ENCODE peak calls at places on chromosomes 12 and 14, in six cellular contexts. D is astrocyte; M is RWPE1; U is CD8-positive, alpha-beta T cell; W is adrenal gland; B is heart left ventricle. C is an unnamed sample.

GRCh38 chr14:103483600-103483999 is 39.0 kb downstream of the CKB start:
- DNase-seq in M (peak), D (peak), B (no peak), W (peak), U (no peak), C (no peak)

GRCh38 chr14:89394920-89395319 is 22.1 kb downstream of the FOXN3 start:
- DNase-seq in M (no peak), W (no peak), B (no peak), U (no peak), D (no peak), C (no peak)

GRCh38 chr14:106210650-106211049 is 684.3 kb downstream of the TMEM121 start:
- DNase-seq in D (no peak), U (peak), M (no peak), B (no peak), W (no peak), C (no peak)

GRCh38 chr12:26701604-26702215 is 131.3 kb downstream of the ITPR2 start:
- DNase-seq in W (no peak), M (peak), U (no peak), D (peak), B (no peak), C (no peak)

GRCh38 chr12:61757831-61758505 is 502.2 kb upstream of the USP15 start:
- DNase-seq in D (no peak), B (no peak), W (no peak), M (peak), U (no peak), C (no peak)

GRCh38 chr12:124517260-124518050 is 50.0 kb downstream of the NCOR2 start:
- DNase-seq in D (no peak), U (no peak), M (peak), B (peak), W (peak), C (peak)

GRCh38 chr14:22699801-22700564 is 55.8 kb upstream of the OR6J1 start:
- DNase-seq in W (no peak), B (no peak), M (no peak), D (peak), U (no peak), C (no peak)

GRCh38 chr12:104827587-104827986 is 130.5 kb downstream of the SLC41A2 start:
- DNase-seq in D (no peak), M (no peak), W (no peak), B (no peak), U (no peak), C (no peak)

GRCh38 chr12:102043928-102044327 is 17.9 kb downstream of the WASHC3 start:
- DNase-seq in W (no peak), B (no peak), M (no peak), U (no peak), D (no peak), C (no peak)

GRCh38 chr14:90922141-90922540 is 105.9 kb upstream of the TTC7B start:
- DNase-seq in M (no peak), D (no peak), B (no peak), W (no peak), U (no peak), C (no peak)

GRCh38 chr12:14948672-14949071 is 10.3 kb upstream of the ERP27 start:
- DNase-seq in U (peak), D (peak), W (peak), M (no peak), B (no peak), C (no peak)

GRCh38 chr12:13428538-13429265 is 232.2 kb downstream of the EMP1 start:
- DNase-seq in B (no peak), U (no peak), D (peak), M (no peak), W (no peak), C (no peak)

GRCh38 chr12:31818623-31819268 is 89.9 kb upstream of the AMN1 start:
- DNase-seq in M (no peak), B (no peak), W (no peak), D (no peak), U (no peak), C (no peak)

GRCh38 chr12:49323524-49324097 is 556 bp downstream of the TROAP start:
- DNase-seq in M (no peak), D (no peak), W (no peak), U (no peak), B (no peak), C (no peak)

GRCh38 chr14:69848903-69849391 is 30.3 kb upstream of the SMOC1 start:
- DNase-seq in B (no peak), W (peak), U (no peak), M (no peak), D (no peak), C (no peak)

GRCh38 chr12:49750027-49750977 is 8.9 kb downstream of the TMBIM6 start:
- DNase-seq in M (peak), U (peak), W (peak), B (no peak), D (peak), C (no peak)

GRCh38 chr14:42872775-42873174 is 1266.1 kb downstream of the LRFN5 start:
- DNase-seq in M (no peak), B (no peak), W (no peak), U (no peak), D (no peak), C (no peak)

GRCh38 chr12:46209914-46210834 is 58.7 kb downstream of the SLC38A1 start:
- DNase-seq in M (peak), W (no peak), U (peak), B (peak), D (peak), C (no peak)

GRCh38 chr14:56805992-56806737 is 4.1 kb downstream of the OTX2 start:
- DNase-seq in U (no peak), M (no peak), B (no peak), D (no peak), W (no peak), C (no peak)

GRCh38 chr12:27619308-27619707 is 76.9 kb upstream of the REP15 start:
- DNase-seq in U (no peak), W (no peak), D (peak), M (peak), B (no peak), C (no peak)

GRCh38 chr12:96442906-96443305 is 42.7 kb upstream of the CDK17 start:
- DNase-seq in U (no peak), M (no peak), D (no peak), B (no peak), W (no peak), C (no peak)

GRCh38 chr12:112418596-112419268 is at the start of gene PTPN11:
- DNase-seq in W (peak), U (peak), D (peak), M (peak), B (peak), C (peak)

GRCh38 chr12:70796989-70797388 is 123.5 kb downstream of the PTPRR start:
- DNase-seq in W (no peak), B (no peak), U (no peak), D (no peak), M (no peak), C (no peak)

GRCh38 chr14:65312859-65313258 is 99.7 kb upstream of the FUT8 start:
- DNase-seq in U (no peak), W (no peak), M (no peak), B (no peak), D (no peak), C (no peak)

GRCh38 chr12:57983150-57983857 is 41.9 kb downstream of the ATP23 start:
- DNase-seq in U (no peak), D (peak), B (no peak), W (peak), M (peak), C (no peak)

GRCh38 chr12:115046805-115047204 is 362.8 kb upstream of the TBX3 start:
- DNase-seq in M (no peak), D (no peak), B (no peak), U (no peak), W (no peak), C (no peak)

GRCh38 chr14:92176476-92176875 is 54.7 kb downstream of the CPSF2 start:
- DNase-seq in D (no peak), B (no peak), U (no peak), M (no peak), W (no peak), C (no peak)

GRCh38 chr12:110693731-110694130 is 4.8 kb upstream of the HVCN1 start:
- DNase-seq in U (no peak), D (no peak), M (no peak), W (peak), B (no peak), C (no peak)

GRCh38 chr12:125492354-125493270 is 427.4 kb downstream of the AACS start:
- DNase-seq in M (no peak), U (no peak), B (peak), D (no peak), W (no peak), C (no peak)

GRCh38 chr12:113860950-113861349 is 105.2 kb downstream of the RBM19 start:
- DNase-seq in U (no peak), B (peak), W (no peak), M (peak), D (peak), C (no peak)

GRCh38 chr12:59055204-59055839 is 135.0 kb upstream of the LRIG3 start:
- DNase-seq in M (peak), U (no peak), D (peak), B (no peak), W (no peak), C (no peak)

GRCh38 chr14:76977793-76978730 is 50.4 kb downstream of the IRF2BPL start:
- DNase-seq in U (peak), B (peak), M (no peak), D (peak), W (peak), C (no peak)

GRCh38 chr12:42162940-42163339 is 18.3 kb upstream of the GXYLT1 start:
- DNase-seq in B (no peak), M (no peak), W (no peak), D (no peak), U (no peak), C (no peak)

GRCh38 chr12:38386238-38386985 is 69.8 kb downstream of the ALG10B start:
- DNase-seq in U (no peak), D (no peak), B (no peak), W (no peak), M (peak), C (no peak)

GRCh38 chr12:104975621-104976343 is 10.3 kb upstream of the NOPCHAP1 start:
- DNase-seq in M (peak), W (no peak), D (peak), U (no peak), B (no peak), C (no peak)

GRCh38 chr14:96479435-96480146 is 22.6 kb upstream of the PAPOLA start:
- DNase-seq in W (no peak), U (no peak), M (no peak), B (no peak), D (no peak), C (no peak)

GRCh38 chr14:101098641-101099040 is 195.1 kb upstream of the RTL1 start:
- DNase-seq in M (no peak), U (no peak), D (peak), B (no peak), W (peak), C (no peak)

DNA sequence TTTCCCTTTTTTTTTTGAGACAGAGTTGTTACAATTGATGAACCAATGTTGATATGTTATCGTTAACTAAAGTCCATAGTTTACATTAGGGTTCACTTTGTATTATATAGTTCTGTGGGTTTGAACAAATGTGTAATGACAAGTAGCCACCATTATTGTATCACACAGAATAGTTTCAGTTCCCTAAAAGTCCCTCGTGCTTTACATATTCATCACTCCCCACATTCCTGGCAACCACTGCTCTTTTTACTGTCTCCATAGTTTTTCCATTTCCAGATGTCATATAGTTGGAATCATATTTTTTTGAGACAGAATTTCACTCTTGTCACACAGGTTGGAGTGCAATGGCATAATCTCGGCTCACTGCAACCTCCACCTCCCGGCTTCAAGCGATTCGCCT is 12.5 kb downstream of the HSD17B6 start:
- DNase-seq in U (no peak), D (no peak), M (no peak), B (no peak), W (no peak), C (no peak)
- H3K27ac ChIP-seq in U (no peak), D (no peak), M (no peak), B (no peak), W (no peak), C (no peak)

GRCh38 chr14:73234586-73235394 is 2.5 kb upstream of the PAPLN start:
- DNase-seq in U (no peak), M (no peak), B (no peak), W (peak), D (no peak), C (no peak)

GRCh38 chr14:73235531-73236155 is 1.7 kb upstream of the PAPLN start:
- DNase-seq in D (no peak), W (no peak), U (no peak), B (no peak), M (no peak), C (no peak)

GRCh38 chr14:73233564-73233963 is 3.7 kb upstream of the PAPLN start:
- DNase-seq in M (no peak), W (no peak), U (no peak), B (no peak), D (no peak), C (no peak)

GRCh38 chr14:73232984-73233383 is 4.3 kb upstream of the PAPLN start:
- DNase-seq in M (no peak), B (no peak), U (no peak), W (no peak), D (no peak), C (no peak)

DNA sequence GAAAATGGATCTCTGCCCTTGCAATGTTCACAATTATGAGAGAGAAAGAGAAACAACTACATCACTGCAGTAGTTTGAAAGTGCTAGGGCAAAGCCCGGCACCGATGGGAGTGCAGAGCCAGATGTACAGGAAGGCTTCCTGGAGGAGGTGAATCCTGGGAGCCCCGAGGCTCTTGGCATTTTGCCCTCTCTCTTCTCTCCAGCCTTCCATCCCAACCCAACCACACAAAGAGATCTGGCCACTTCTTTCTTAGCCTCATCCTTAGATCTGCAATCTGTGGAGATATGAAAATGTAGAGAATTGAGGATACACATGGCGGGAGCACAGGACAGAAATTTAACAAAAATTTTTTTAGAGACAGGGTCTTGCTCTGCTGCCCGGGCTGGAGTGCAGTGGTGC is 3.3 kb upstream of the PAPLN start:
- DNase-seq in M (no peak), U (no peak), B (no peak), W (peak), D (no peak), C (no peak)
- H3K27ac ChIP-seq in M (no peak), U (no peak), B (no peak), W (no peak), D (no peak), C (no peak)

GRCh38 chr12:122059203-122059960 is 19.2 kb upstream of the MLXIP start:
- DNase-seq in W (no peak), M (no peak), U (no peak), D (no peak), B (no peak), C (no peak)
- H3K27ac ChIP-seq in W (no peak), M (no peak), U (no peak), D (no peak), B (no peak), C (no peak)

DNA sequence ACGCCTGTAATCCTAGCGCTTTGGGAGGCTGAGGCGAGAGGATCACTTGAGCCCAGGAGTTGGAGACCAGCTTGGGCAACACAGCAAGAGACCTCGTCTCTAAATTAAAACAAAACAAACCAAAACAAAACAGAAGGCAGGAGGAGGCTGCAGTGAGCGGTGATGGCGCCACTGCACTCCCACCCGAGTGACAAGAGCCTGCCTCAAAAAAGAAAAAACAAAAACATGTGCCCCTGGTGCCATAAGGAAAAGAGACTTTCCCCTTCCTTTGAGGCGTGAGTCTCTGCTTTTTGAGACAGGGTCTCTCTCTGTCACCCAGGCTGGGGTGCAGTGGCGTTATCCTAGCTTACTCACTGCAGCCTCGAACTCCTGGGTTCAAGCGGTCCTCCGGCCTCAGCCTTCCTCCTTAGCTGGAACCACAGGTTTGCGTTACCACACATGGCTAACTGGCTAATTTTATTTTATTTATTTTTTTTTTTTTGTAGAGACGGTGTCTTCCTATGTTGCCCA is 9.0 kb upstream of the EAPP start:
- DNase-seq in M (no peak), W (no peak), D (no peak), U (no peak), B (no peak), C (no peak)
- H3K27ac ChIP-seq in M (peak), W (no peak), D (no peak), U (no peak), B (no peak), C (no peak)

GRCh38 chr14:52960627-52961026 is 9.8 kb upstream of the FERMT2 start:
- DNase-seq in U (no peak), D (no peak), B (no peak), M (no peak), W (peak), C (no peak)

DNA sequence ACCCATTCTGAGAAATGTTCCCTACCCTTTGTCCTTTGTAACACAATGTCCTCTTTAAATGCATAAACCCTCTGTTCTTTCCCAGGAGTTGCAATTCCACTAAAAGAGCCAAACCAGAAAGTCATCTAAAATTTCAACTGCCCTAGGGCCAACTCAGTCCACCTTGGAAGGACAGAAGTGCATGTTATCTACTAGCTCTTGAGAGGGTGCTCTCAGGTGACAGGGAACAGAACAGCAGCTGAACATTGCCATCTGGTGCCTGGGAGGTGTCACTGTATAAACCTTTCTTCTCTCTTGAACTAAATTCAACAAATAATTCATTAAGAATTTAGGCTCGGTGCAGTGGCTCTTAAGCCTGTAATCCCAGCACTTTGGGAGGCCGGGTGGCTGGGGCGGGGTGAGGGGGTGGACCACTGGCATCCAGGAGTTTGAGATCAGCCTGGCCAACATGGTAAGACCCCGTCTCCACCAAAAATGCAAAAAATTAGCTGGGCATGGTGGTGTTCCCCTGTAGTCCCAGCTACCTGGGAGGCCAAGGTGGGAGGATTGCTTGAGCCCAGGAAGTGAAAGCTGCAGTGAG is 10.3 kb upstream of the FERMT2 start:
- DNase-seq in D (peak), B (no peak), M (peak), W (peak), U (peak), C (no peak)
- H3K27ac ChIP-seq in D (no peak), B (peak), M (no peak), W (peak), U (no peak), C (no peak)

GRCh38 chr12:89781961-89782360 is 73.3 kb upstream of the ATP2B1 start:
- DNase-seq in B (no peak), W (no peak), D (no peak), U (no peak), M (no peak), C (no peak)
- H3K27ac ChIP-seq in B (no peak), W (no peak), D (no peak), U (no peak), M (no peak), C (no peak)

GRCh38 chr12:6180300-6181051 is 19.7 kb upstream of the CD9 start:
- DNase-seq in U (no peak), W (peak), D (peak), B (peak), M (peak), C (no peak)

GRCh38 chr12:6181583-6182278 is 18.5 kb upstream of the CD9 start:
- DNase-seq in W (no peak), B (no peak), M (no peak), D (no peak), U (no peak), C (no peak)

GRCh38 chr12:6177593-6178358 is 22.4 kb upstream of the CD9 start:
- DNase-seq in D (no peak), U (no peak), M (no peak), B (no peak), W (no peak), C (no peak)

GRCh38 chr12:6181166-6181565 is 19.0 kb upstream of the CD9 start:
- DNase-seq in U (no peak), M (no peak), D (no peak), B (no peak), W (no peak), C (no peak)

DNA sequence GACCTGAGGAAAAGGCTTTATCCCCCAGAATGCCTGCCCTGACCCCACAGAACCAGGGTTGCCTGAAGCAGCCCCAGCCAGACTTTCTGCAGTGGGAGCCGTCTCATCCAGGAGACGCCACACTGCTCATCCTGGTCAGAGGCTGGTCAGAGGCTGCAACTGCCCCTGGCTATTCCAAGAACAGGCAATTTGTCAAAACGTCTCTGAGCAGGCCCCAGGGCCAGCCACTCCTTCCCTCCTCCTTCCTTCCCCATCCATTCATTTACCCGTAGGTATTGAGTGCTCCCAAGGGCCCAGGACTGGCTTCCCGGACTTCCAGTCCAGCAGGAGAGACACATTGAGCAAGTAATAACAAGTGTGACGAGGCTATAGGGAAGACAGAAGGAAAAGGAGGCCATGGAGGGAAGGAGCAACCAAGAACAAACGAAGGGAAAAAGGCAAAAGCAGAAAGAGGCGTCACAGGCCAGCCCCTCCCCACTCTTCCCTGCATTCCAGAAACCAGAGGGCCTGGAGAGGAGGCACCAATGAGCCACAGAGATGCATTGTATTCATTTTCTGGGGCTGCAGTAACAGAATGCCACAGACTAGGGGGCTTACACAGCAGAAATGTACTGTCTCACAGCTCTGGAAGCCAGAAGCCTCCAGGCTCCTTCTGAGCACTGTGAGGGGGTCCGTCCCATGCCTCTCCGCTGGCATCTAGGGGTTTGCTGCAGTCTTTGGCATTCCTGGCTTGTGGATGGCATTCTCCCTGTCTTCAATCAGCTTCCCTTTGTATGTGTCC is 21.0 kb upstream of the CD9 start:
- DNase-seq in B (no peak), U (no peak), M (no peak), W (no peak), D (peak), C (no peak)
- H3K27ac ChIP-seq in B (peak), U (no peak), M (no peak), W (peak), D (peak), C (peak)